ENCODE peak calls at places on chromosomes 2 and 18, in nine cellular contexts. C is neural progenitor cell, V is fibroblast of lung, L is RWPE2, H is spleen, Y is pancreas, S is iPS DF 6.9, U is stomach, Z is endothelial cell of umbilical vein. R is an unnamed sample. For H3K9me3, the result is how much of the 10 kb centered on the place peaks cover.

GRCh38 chr18:12403601-12404506 is 3.9 kb upstream of the PRELID3A start:
- DNase-seq in C (no peak), V (peak), L (no peak), H (peak), Y (no peak), S (no peak), U (no peak), Z (peak), R (peak)

GRCh38 chr2:37306024-37306423 is 18.6 kb downstream of the PRKD3 start:
- DNase-seq in C (no peak), V (no peak), L (no peak), H (no peak), Y (no peak), S (no peak), U (no peak), Z (peak), R (no peak)

GRCh38 chr2:171404258-171404657 is 29.5 kb downstream of the METTL8 start:
- DNase-seq in C (no peak), V (peak), L (no peak), H (no peak), Y (no peak), S (no peak), U (no peak), Z (peak), R (no peak)

GRCh38 chr2:35082072-35082471 is 1273.5 kb upstream of the CRIM1 start:
- DNase-seq in C (no peak), V (no peak), L (no peak), H (no peak), Y (no peak), S (peak), U (no peak), Z (no peak), R (no peak)

GRCh38 chr2:187711122-187711521 is 156.9 kb upstream of the TFPI start:
- DNase-seq in C (no peak), V (no peak), L (no peak), H (no peak), Y (no peak), S (no peak), U (no peak), Z (no peak), R (no peak)

GRCh38 chr18:23992941-23993280 is 21.6 kb upstream of the TTC39C start:
- DNase-seq in C (no peak), V (no peak), L (no peak), H (no peak), Y (no peak), S (no peak), U (no peak), Z (no peak), R (no peak)

GRCh38 chr2:36807223-36807886 is 110.8 kb downstream of the VIT start:
- DNase-seq in C (no peak), V (no peak), L (no peak), H (no peak), Y (no peak), S (no peak), U (no peak), Z (no peak), R (no peak)

GRCh38 chr2:71603851-71604708 is 150.7 kb downstream of the DYSF start:
- DNase-seq in C (no peak), V (no peak), L (peak), H (peak), Y (peak), S (no peak), U (no peak), Z (no peak), R (no peak)

GRCh38 chr2:203002054-203002821 is 12.4 kb upstream of the NBEAL1 start:
- DNase-seq in C (no peak), V (peak), L (no peak), H (no peak), Y (no peak), S (no peak), U (no peak), Z (no peak), R (no peak)

GRCh38 chr2:182521453-182522427 is 94.9 kb upstream of the PDE1A start:
- DNase-seq in C (no peak), V (no peak), L (no peak), H (no peak), Y (no peak), S (no peak), U (no peak), Z (no peak), R (no peak)

GRCh38 chr2:241135737-241136136 is 13.5 kb downstream of the PASK start:
- DNase-seq in C (no peak), V (no peak), L (no peak), H (no peak), Y (no peak), S (no peak), U (no peak), Z (no peak), R (no peak)

GRCh38 chr2:30026091-30027055 is 105.0 kb upstream of the ALK start:
- DNase-seq in C (peak), V (peak), L (peak), H (no peak), Y (peak), S (peak), U (peak), Z (no peak), R (peak)

GRCh38 chr2:120568089-120568974 is 167.3 kb upstream of the GLI2 start:
- DNase-seq in C (no peak), V (peak), L (no peak), H (no peak), Y (no peak), S (no peak), U (no peak), Z (no peak), R (no peak)

GRCh38 chr2:165886487-165887146 is 67.0 kb downstream of the TTC21B start:
- DNase-seq in C (no peak), V (no peak), L (no peak), H (no peak), Y (no peak), S (no peak), U (no peak), Z (no peak), R (no peak)

GRCh38 chr2:237408280-237408679 is 5.7 kb downstream of the COL6A3 start:
- DNase-seq in C (no peak), V (peak), L (no peak), H (no peak), Y (no peak), S (no peak), U (no peak), Z (no peak), R (no peak)

GRCh38 chr18:9428301-9428706 is 47.0 kb upstream of the RALBP1 start:
- DNase-seq in C (no peak), V (no peak), L (no peak), H (no peak), Y (no peak), S (no peak), U (peak), Z (no peak), R (no peak)

GRCh38 chr2:170843656-170844055 is 27.0 kb downstream of the GAD1 start:
- DNase-seq in C (no peak), V (peak), L (no peak), H (no peak), Y (no peak), S (no peak), U (no peak), Z (peak), R (no peak)

GRCh38 chr2:202290316-202290715 is 24.8 kb downstream of the NOP58 start:
- DNase-seq in C (no peak), V (no peak), L (no peak), H (no peak), Y (no peak), S (no peak), U (no peak), Z (no peak), R (no peak)

GRCh38 chr2:127577973-127578372 is 42.5 kb downstream of the MYO7B start:
- DNase-seq in C (no peak), V (no peak), L (no peak), H (peak), Y (no peak), S (no peak), U (peak), Z (no peak), R (no peak)

GRCh38 chr2:166765141-166765540 is 123.1 kb upstream of the XIRP2 start:
- DNase-seq in C (peak), V (peak), L (no peak), H (no peak), Y (no peak), S (no peak), U (no peak), Z (no peak), R (no peak)

GRCh38 chr18:31977270-31977872 is 34.4 kb upstream of the TRAPPC8 start:
- DNase-seq in C (peak), V (peak), L (no peak), H (no peak), Y (no peak), S (peak), U (no peak), Z (peak), R (peak)

GRCh38 chr2:6863792-6864191 is 1.9 kb downstream of the CMPK2 start:
- DNase-seq in C (no peak), V (no peak), L (no peak), H (no peak), Y (no peak), S (no peak), U (no peak), Z (no peak), R (no peak)

GRCh38 chr18:58087928-58088722 is 44.1 kb downstream of the NEDD4L start:
- DNase-seq in C (no peak), V (peak), L (peak), H (no peak), Y (peak), S (no peak), U (peak), Z (no peak), R (no peak)

GRCh38 chr2:196719565-196719872 is 80.0 kb downstream of the GTF3C3 start:
- DNase-seq in C (no peak), V (no peak), L (no peak), H (no peak), Y (no peak), S (no peak), U (no peak), Z (no peak), R (no peak)

GRCh38 chr2:169071455-169071854 is 2.1 kb downstream of the DHRS9 start:
- DNase-seq in C (no peak), V (no peak), L (no peak), H (no peak), Y (no peak), S (no peak), U (no peak), Z (no peak), R (no peak)

GRCh38 chr2:104028066-104028465 is 825.8 kb upstream of the POU3F3 start:
- DNase-seq in C (no peak), V (peak), L (no peak), H (no peak), Y (no peak), S (no peak), U (no peak), Z (no peak), R (no peak)

GRCh38 chr2:27809761-27810241 is 38.3 kb downstream of the MRPL33 start:
- DNase-seq in C (no peak), V (peak), L (no peak), H (no peak), Y (no peak), S (no peak), U (no peak), Z (peak), R (peak)

GRCh38 chr2:42216712-42217111 is 47.6 kb downstream of the EML4 start:
- DNase-seq in C (no peak), V (peak), L (no peak), H (no peak), Y (no peak), S (no peak), U (no peak), Z (no peak), R (no peak)

GRCh38 chr18:35153609-35154273 is 87.1 kb upstream of the ZNF397 start:
- DNase-seq in C (no peak), V (no peak), L (no peak), H (no peak), Y (no peak), S (no peak), U (no peak), Z (no peak), R (no peak)

GRCh38 chr2:232335859-232336215 is 42.7 kb upstream of the ALPP start:
- DNase-seq in C (no peak), V (no peak), L (no peak), H (no peak), Y (peak), S (no peak), U (peak), Z (no peak), R (no peak)

GRCh38 chr18:49646864-49647263 is 85.0 kb downstream of the LIPG start:
- DNase-seq in C (no peak), V (no peak), L (no peak), H (peak), Y (no peak), S (no peak), U (no peak), Z (no peak), R (no peak)

GRCh38 chr2:187138240-187138639 is 289.3 kb upstream of the ZSWIM2 start:
- DNase-seq in C (peak), V (peak), L (no peak), H (no peak), Y (no peak), S (peak), U (no peak), Z (peak), R (no peak)

GRCh38 chr2:241848761-241849615 is 9.7 kb downstream of the PDCD1 start:
- DNase-seq in C (no peak), V (no peak), L (no peak), H (peak), Y (peak), S (no peak), U (no peak), Z (no peak), R (no peak)

GRCh38 chr2:31334311-31335026 is 80.1 kb downstream of the XDH start:
- DNase-seq in C (no peak), V (peak), L (no peak), H (no peak), Y (no peak), S (no peak), U (no peak), Z (no peak), R (no peak)

GRCh38 chr18:74283255-74283554 is 8.6 kb downstream of the CYB5A start:
- DNase-seq in C (no peak), V (no peak), L (no peak), H (no peak), Y (no peak), S (no peak), U (no peak), Z (no peak), R (no peak)
- H3K4me3 ChIP-seq in C (no peak), V (no peak), L (no peak), H (no peak), Y (no peak), S (no peak), U (no peak), Z (no peak), R (no peak)

GRCh38 chr2:46402874-46403273 is 76.5 kb upstream of the TMEM247 start:
- DNase-seq in C (no peak), V (no peak), L (no peak), H (no peak), Y (no peak), S (no peak), U (no peak), Z (no peak), R (no peak)

GRCh38 chr2:46409756-46410155 is 69.6 kb upstream of the TMEM247 start:
- DNase-seq in C (no peak), V (no peak), L (no peak), H (no peak), Y (no peak), S (no peak), U (no peak), Z (no peak), R (no peak)

GRCh38 chr2:46400041-46400440 is 79.3 kb upstream of the TMEM247 start:
- DNase-seq in C (no peak), V (no peak), L (no peak), H (no peak), Y (no peak), S (no peak), U (no peak), Z (no peak), R (no peak)

GRCh38 chr2:46407852-46408455 is 71.4 kb upstream of the TMEM247 start:
- DNase-seq in C (no peak), V (no peak), L (no peak), H (no peak), Y (no peak), S (no peak), U (no peak), Z (no peak), R (no peak)

GRCh38 chr2:46404181-46404759 is 75.1 kb upstream of the TMEM247 start:
- DNase-seq in C (no peak), V (no peak), L (no peak), H (no peak), Y (no peak), S (no peak), U (no peak), Z (no peak), R (no peak)
- H3K27ac ChIP-seq in C (no peak), V (no peak), L (no peak), H (no peak), Y (no peak), S (no peak), U (no peak), Z (no peak), R (no peak)

GRCh38 chr18:79728931-79729586 is 49.5 kb downstream of the CTDP1 start:
- DNase-seq in C (no peak), V (no peak), L (no peak), H (no peak), Y (no peak), S (no peak), U (no peak), Z (no peak), R (no peak)
- H3K9me3 ChIP-seq in C (under half), V (under half), L (under half), H (half or more), Y (under half), S (under half), U (half or more), Z (under half), R (half or more)

DNA sequence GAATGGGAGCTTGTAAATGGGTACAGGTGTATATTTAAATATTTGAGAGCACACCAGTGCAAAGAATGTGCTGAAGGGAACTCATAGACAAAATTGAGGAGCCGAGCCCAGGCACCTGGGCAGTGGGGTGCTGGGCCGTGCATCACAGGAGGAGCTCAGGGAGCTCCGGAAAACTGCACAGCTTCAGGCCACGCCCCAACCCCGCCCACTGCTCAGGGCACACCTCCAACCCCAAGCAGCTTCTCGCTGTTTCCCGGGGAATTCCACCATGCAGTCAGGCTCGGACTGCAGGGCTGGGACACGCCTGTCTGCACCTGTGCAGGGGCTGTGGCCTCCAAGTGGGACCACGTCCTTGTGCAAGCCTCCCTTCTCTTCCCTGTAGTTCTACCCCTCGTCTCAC is 243.1 kb downstream of the HDAC4 start:
- DNase-seq in C (peak), V (no peak), L (peak), H (peak), Y (no peak), S (peak), U (peak), Z (peak), R (no peak)
- H3K4me3 ChIP-seq in C (no peak), V (no peak), L (no peak), H (no peak), Y (no peak), S (no peak), U (no peak), Z (no peak), R (no peak)

GRCh38 chr2:95023222-95023597 is 2.3 kb upstream of the MAL start:
- DNase-seq in C (no peak), V (no peak), L (no peak), H (no peak), Y (no peak), S (no peak), U (peak), Z (no peak), R (no peak)
- H3K27ac ChIP-seq in C (no peak), V (no peak), L (no peak), H (no peak), Y (no peak), S (no peak), U (no peak), Z (no peak), R (no peak)

GRCh38 chr2:199916980-199917379 is 5.9 kb downstream of the C2orf69 start:
- DNase-seq in C (no peak), V (no peak), L (no peak), H (no peak), Y (no peak), S (no peak), U (no peak), Z (no peak), R (no peak)
- H3K9me3 ChIP-seq in C (under half), V (under half), L (under half), H (under half), Y (under half), S (under half), U (under half), Z (under half), R (under half)